ENCODE peak calls at places on chromosomes 1 and 21, in five cellular contexts. One of them, this sample, is unnamed.
A peak's percentile ranks its signal among the peaks of the same experiment; 100 is the strongest.

GRCh38 chr1:241411056-241411775 is 54.2 kb upstream of the RGS7 start:
- DNase-seq in KG1: no peak
- DNase-seq in cardiac fibroblast: peak; percentile 63
- DNase-seq in AG04450: no peak
- DNase-seq in G401: no peak
- DNase-seq in this sample: no peak

GRCh38 chr1:1540015-1540816 is at the start of gene TMEM240:
- DNase-seq in KG1: no peak
- DNase-seq in cardiac fibroblast: peak; percentile 74
- DNase-seq in AG04450: peak; percentile 32
- DNase-seq in G401: peak; percentile 82
- DNase-seq in this sample: no peak

GRCh38 chr1:237901284-237901870 is 10.7 kb upstream of the ZP4 start:
- DNase-seq in KG1: no peak
- DNase-seq in cardiac fibroblast: peak; percentile 1
- DNase-seq in AG04450: no peak
- DNase-seq in G401: no peak
- DNase-seq in this sample: no peak

GRCh38 chr1:53380296-53380695 is 52.4 kb upstream of the LRP8 start:
- DNase-seq in KG1: no peak
- DNase-seq in cardiac fibroblast: no peak
- DNase-seq in AG04450: no peak
- DNase-seq in G401: no peak
- DNase-seq in this sample: no peak

GRCh38 chr1:170537798-170538503 is 6.0 kb downstream of the GORAB start:
- DNase-seq in KG1: no peak
- DNase-seq in cardiac fibroblast: peak; percentile 85
- DNase-seq in AG04450: no peak
- DNase-seq in G401: no peak
- DNase-seq in this sample: no peak

GRCh38 chr1:18681423-18681835 is 50.8 kb downstream of the PAX7 start:
- DNase-seq in KG1: no peak
- DNase-seq in cardiac fibroblast: peak; percentile 39
- DNase-seq in AG04450: no peak
- DNase-seq in G401: peak; percentile 36
- DNase-seq in this sample: no peak

GRCh38 chr1:179119466-179119865 is 37.6 kb downstream of the TOR3A start:
- DNase-seq in KG1: no peak
- DNase-seq in cardiac fibroblast: no peak
- DNase-seq in AG04450: no peak
- DNase-seq in G401: no peak
- DNase-seq in this sample: no peak

GRCh38 chr1:50832167-50832566 is 127.9 kb downstream of the FAF1 start:
- DNase-seq in KG1: no peak
- DNase-seq in cardiac fibroblast: no peak
- DNase-seq in AG04450: no peak
- DNase-seq in G401: no peak
- DNase-seq in this sample: no peak

GRCh38 chr1:37038703-37039093 is 4.4 kb upstream of the GRIK3 start:
- DNase-seq in KG1: no peak
- DNase-seq in cardiac fibroblast: no peak
- DNase-seq in AG04450: no peak
- DNase-seq in G401: no peak
- DNase-seq in this sample: no peak

GRCh38 chr1:240244968-240245628 is 153.4 kb downstream of the FMN2 start:
- DNase-seq in KG1: no peak
- DNase-seq in cardiac fibroblast: peak; percentile 87
- DNase-seq in AG04450: peak; percentile 45
- DNase-seq in G401: no peak
- DNase-seq in this sample: no peak

GRCh38 chr1:211851174-211851573 is 20.6 kb upstream of the LPGAT1 start:
- DNase-seq in KG1: no peak
- DNase-seq in cardiac fibroblast: no peak
- DNase-seq in AG04450: no peak
- DNase-seq in G401: no peak
- DNase-seq in this sample: no peak

GRCh38 chr1:234953655-234954420 is 174.8 kb downstream of the TOMM20 start:
- DNase-seq in KG1: no peak
- DNase-seq in cardiac fibroblast: no peak
- DNase-seq in AG04450: no peak
- DNase-seq in G401: no peak
- DNase-seq in this sample: no peak

GRCh38 chr21:16124397-16125130 is 394.8 kb downstream of the USP25 start:
- DNase-seq in KG1: no peak
- DNase-seq in cardiac fibroblast: peak; percentile 95
- DNase-seq in AG04450: peak; percentile 51
- DNase-seq in G401: no peak
- DNase-seq in this sample: no peak

GRCh38 chr1:72567511-72567910 is 285.2 kb upstream of the NEGR1 start:
- DNase-seq in KG1: no peak
- DNase-seq in cardiac fibroblast: peak; percentile 39
- DNase-seq in AG04450: no peak
- DNase-seq in G401: peak; percentile 69
- DNase-seq in this sample: no peak